ENCODE peak calls at places on chromosomes 13 and 19, in five cellular contexts. One of them, this sample, is unnamed.

GRCh38 chr13:51681037-51681678 is 96.9 kb downstream of the WDFY2 start:
- DNase-seq in breast epithelium: no peak
- DNase-seq in upper lobe of left lung: no peak
- DNase-seq in cardiac muscle cell: no peak
- DNase-seq in mammary epithelial cell: peak
- DNase-seq in this sample: peak

GRCh38 chr19:32649751-32650150 is 25.2 kb downstream of the ANKRD27 start:
- DNase-seq in breast epithelium: no peak
- DNase-seq in upper lobe of left lung: no peak
- DNase-seq in cardiac muscle cell: no peak
- DNase-seq in mammary epithelial cell: no peak
- DNase-seq in this sample: no peak

GRCh38 chr19:32067686-32068085 is 277.7 kb upstream of the ZNF507 start:
- DNase-seq in breast epithelium: no peak
- DNase-seq in upper lobe of left lung: no peak
- DNase-seq in cardiac muscle cell: no peak
- DNase-seq in mammary epithelial cell: no peak
- DNase-seq in this sample: no peak

GRCh38 chr19:45451181-45451849 is 16.5 kb upstream of the FOSB start:
- DNase-seq in breast epithelium: peak
- DNase-seq in upper lobe of left lung: no peak
- DNase-seq in cardiac muscle cell: no peak
- DNase-seq in mammary epithelial cell: peak
- DNase-seq in this sample: peak

GRCh38 chr13:105814219-105814901 is 721.1 kb downstream of the EFNB2 start:
- DNase-seq in breast epithelium: no peak
- DNase-seq in upper lobe of left lung: no peak
- DNase-seq in cardiac muscle cell: no peak
- DNase-seq in mammary epithelial cell: peak
- DNase-seq in this sample: peak

GRCh38 chr19:3520166-3521103 is 14.3 kb downstream of the FZR1 start:
- DNase-seq in breast epithelium: peak
- DNase-seq in upper lobe of left lung: no peak
- DNase-seq in cardiac muscle cell: peak
- DNase-seq in mammary epithelial cell: peak
- DNase-seq in this sample: peak

GRCh38 chr13:20616059-20616797 is 49.3 kb downstream of the IFT88 start:
- DNase-seq in breast epithelium: no peak
- DNase-seq in upper lobe of left lung: no peak
- DNase-seq in cardiac muscle cell: no peak
- DNase-seq in mammary epithelial cell: peak
- DNase-seq in this sample: peak

GRCh38 chr13:38697628-38698333 is 10.9 kb downstream of the FREM2 start:
- DNase-seq in breast epithelium: no peak
- DNase-seq in upper lobe of left lung: peak
- DNase-seq in cardiac muscle cell: peak
- DNase-seq in mammary epithelial cell: peak
- DNase-seq in this sample: no peak

GRCh38 chr19:2561221-2561620 is 85.3 kb downstream of the GADD45B start:
- DNase-seq in breast epithelium: no peak
- DNase-seq in upper lobe of left lung: no peak
- DNase-seq in cardiac muscle cell: no peak
- DNase-seq in mammary epithelial cell: no peak
- DNase-seq in this sample: no peak

DNA sequence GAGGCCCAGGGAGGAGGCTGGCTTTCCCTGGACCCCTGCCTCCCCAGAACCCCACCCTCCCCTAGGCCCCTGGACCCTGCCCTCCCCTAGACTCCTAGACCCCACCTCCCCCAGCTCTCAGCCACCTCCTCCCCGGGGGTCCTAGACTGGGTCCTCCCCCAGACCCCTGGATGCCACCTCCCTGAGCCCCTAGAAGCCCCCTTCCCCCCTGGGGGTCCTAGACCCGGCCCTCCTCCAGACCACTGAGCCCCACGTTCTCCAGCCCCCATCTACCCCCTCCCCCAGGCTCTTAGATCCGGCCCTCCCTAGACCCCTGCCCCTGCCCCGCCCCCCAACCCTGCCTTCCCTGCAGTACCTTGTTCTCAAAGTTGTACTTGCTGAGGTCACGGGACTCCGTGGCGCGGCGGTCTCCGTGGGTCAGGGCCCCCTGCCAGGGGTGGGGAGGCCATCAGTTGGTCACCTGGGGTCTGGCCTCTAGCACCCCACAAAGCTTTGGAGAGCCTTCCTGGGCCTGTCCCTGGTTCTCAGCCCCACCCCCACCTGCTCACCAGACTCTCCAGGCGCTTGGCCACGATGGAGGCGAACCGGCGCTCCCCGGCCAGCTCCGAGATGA is 8.0 kb downstream of the GPX4 start:
- DNase-seq in breast epithelium: no peak
- DNase-seq in upper lobe of left lung: no peak
- DNase-seq in cardiac muscle cell: no peak
- DNase-seq in mammary epithelial cell: no peak
- DNase-seq in this sample: no peak
- H3K27ac ChIP-seq in breast epithelium: peak
- H3K27ac ChIP-seq in upper lobe of left lung: peak
- H3K27ac ChIP-seq in cardiac muscle cell: no peak
- H3K27ac ChIP-seq in mammary epithelial cell: no peak
- H3K27ac ChIP-seq in this sample: no peak

DNA sequence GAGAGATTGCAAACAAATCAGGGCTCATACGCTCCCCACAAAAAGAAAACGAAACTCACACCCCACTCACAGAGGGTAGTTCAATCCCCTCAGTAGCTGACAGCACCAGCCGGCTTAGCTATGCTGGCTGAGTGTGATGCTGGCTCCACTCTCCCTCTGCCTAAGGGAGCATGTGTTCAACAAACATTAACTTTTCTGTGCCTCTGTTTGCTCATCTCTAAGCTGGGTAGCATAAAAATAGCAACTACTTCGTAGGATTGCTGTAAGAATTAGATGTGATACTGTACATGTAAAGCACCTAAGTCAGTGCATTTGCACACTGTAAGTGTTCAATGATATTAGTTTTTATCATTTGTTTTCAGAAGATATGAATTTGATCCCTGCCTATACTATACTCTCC is 282.5 kb downstream of the FOXO1 start:
- DNase-seq in breast epithelium: no peak
- DNase-seq in upper lobe of left lung: no peak
- DNase-seq in cardiac muscle cell: no peak
- DNase-seq in mammary epithelial cell: no peak
- DNase-seq in this sample: no peak
- H3K27ac ChIP-seq in breast epithelium: no peak
- H3K27ac ChIP-seq in upper lobe of left lung: no peak
- H3K27ac ChIP-seq in cardiac muscle cell: no peak
- H3K27ac ChIP-seq in mammary epithelial cell: no peak
- H3K27ac ChIP-seq in this sample: no peak

DNA sequence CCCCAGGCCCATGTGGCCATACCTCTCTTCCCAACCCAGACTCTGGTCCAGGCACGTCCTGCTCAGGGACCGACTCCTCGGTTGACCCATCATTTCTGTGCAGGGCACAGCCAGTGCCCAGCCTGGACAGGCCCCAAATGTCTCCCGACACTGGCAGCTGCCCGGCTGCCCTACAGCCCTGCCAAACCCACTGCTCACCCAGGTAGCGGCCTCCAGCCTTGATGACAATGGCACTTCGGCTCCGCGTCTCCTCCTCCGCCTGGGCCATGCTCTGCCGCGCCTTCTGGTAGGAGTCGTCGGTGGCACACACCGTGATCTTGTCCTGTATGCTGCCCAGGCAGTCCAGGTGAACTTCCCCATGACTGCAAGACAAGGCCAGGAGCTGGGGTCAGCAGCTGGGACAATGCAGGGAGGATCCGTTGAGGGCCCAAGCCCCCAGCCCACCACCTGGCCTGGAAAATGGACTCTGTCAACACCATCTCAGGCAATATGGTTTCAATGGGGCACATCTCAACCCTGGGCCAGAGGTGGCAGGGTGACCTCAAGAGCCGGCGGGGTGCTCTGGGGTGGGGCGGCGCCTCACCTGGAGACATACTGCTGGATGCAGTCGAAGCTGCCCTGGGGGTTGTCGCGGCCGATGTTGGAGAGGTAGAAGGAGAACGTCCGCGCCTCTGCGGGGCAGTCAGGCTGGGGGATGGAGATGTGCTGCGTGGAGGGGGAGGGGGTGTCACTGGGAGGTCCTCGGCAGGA is 27.5 kb upstream of the ISYNA1 start:
- DNase-seq in breast epithelium: no peak
- DNase-seq in upper lobe of left lung: no peak
- DNase-seq in cardiac muscle cell: no peak
- DNase-seq in mammary epithelial cell: no peak
- DNase-seq in this sample: no peak
- H3K27ac ChIP-seq in breast epithelium: peak
- H3K27ac ChIP-seq in upper lobe of left lung: peak
- H3K27ac ChIP-seq in cardiac muscle cell: no peak
- H3K27ac ChIP-seq in mammary epithelial cell: no peak
- H3K27ac ChIP-seq in this sample: peak

DNA sequence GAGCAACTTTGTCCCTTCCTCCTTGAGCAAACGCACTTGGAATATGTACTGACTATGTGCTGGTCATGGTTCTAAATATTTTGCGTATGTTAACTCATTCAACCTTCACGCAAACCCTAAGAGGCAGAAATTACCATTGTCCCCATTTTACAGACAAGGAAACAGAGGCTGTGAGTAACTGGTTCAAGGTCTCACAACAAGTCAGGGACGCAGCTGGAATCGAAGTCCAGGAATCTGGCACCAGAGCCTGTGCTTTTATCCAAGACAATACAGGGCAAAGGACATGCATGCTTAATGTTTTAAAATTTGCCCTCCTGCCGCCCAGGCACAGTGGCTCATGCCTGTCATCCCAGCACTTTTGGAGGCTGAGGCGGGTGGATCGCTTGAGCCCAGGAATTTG is 5.1 kb downstream of the FXYD5 start:
- DNase-seq in breast epithelium: no peak
- DNase-seq in upper lobe of left lung: no peak
- DNase-seq in cardiac muscle cell: no peak
- DNase-seq in mammary epithelial cell: no peak
- DNase-seq in this sample: no peak
- H3K27ac ChIP-seq in breast epithelium: no peak
- H3K27ac ChIP-seq in upper lobe of left lung: no peak
- H3K27ac ChIP-seq in cardiac muscle cell: no peak
- H3K27ac ChIP-seq in mammary epithelial cell: no peak
- H3K27ac ChIP-seq in this sample: no peak

GRCh38 chr13:98468352-98468751 is 108.6 kb downstream of the STK24 start:
- DNase-seq in breast epithelium: no peak
- DNase-seq in upper lobe of left lung: no peak
- DNase-seq in cardiac muscle cell: peak
- DNase-seq in mammary epithelial cell: no peak
- DNase-seq in this sample: no peak

GRCh38 chr13:98468929-98469328 is 108.0 kb downstream of the STK24 start:
- DNase-seq in breast epithelium: no peak
- DNase-seq in upper lobe of left lung: no peak
- DNase-seq in cardiac muscle cell: no peak
- DNase-seq in mammary epithelial cell: no peak
- DNase-seq in this sample: no peak

GRCh38 chr13:98466634-98467236 is 110.2 kb downstream of the STK24 start:
- DNase-seq in breast epithelium: no peak
- DNase-seq in upper lobe of left lung: no peak
- DNase-seq in cardiac muscle cell: peak
- DNase-seq in mammary epithelial cell: no peak
- DNase-seq in this sample: no peak

GRCh38 chr13:98470920-98471319 is 106.0 kb downstream of the STK24 start:
- DNase-seq in breast epithelium: no peak
- DNase-seq in upper lobe of left lung: no peak
- DNase-seq in cardiac muscle cell: no peak
- DNase-seq in mammary epithelial cell: no peak
- DNase-seq in this sample: no peak

DNA sequence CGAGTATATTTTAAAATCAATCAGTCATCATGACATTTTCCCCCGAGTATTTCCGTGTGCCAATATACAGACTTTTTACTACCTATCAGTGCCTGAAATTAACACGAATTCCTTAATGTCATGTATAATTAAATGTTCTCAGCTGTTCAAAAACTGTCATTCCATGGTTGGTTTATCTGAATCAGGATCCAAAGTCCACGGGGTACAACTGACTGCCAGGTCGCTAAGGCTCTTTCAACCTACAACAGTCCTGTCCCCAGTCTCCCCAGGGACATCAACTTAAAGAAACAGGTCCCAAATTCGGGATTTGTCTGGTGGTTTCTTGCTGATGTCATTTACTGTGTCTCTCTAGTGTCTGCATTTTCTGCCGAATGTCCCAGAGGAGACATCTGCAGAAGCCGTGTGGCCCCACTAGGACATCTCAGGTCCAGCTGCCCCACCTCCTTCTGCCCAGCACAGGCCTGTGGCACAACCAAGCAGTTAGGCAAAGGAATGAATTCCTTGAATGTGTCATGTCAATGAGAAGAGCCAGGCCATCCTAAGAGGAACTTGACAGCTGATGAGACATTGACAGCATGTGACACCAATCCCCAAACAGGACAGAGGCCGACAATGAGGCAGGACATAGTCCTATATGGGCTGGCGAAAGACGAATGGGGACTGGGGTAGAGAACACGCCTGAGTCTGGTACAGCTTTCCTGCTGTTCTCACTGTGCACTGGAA is 109.5 kb downstream of the STK24 start:
- DNase-seq in breast epithelium: no peak
- DNase-seq in upper lobe of left lung: no peak
- DNase-seq in cardiac muscle cell: no peak
- DNase-seq in mammary epithelial cell: no peak
- DNase-seq in this sample: no peak
- H3K27ac ChIP-seq in breast epithelium: no peak
- H3K27ac ChIP-seq in upper lobe of left lung: no peak
- H3K27ac ChIP-seq in cardiac muscle cell: peak
- H3K27ac ChIP-seq in mammary epithelial cell: no peak
- H3K27ac ChIP-seq in this sample: no peak

GRCh38 chr19:40583283-40583682 is 6.6 kb downstream of the SHKBP1 start:
- DNase-seq in breast epithelium: no peak
- DNase-seq in upper lobe of left lung: no peak
- DNase-seq in cardiac muscle cell: no peak
- DNase-seq in mammary epithelial cell: no peak
- DNase-seq in this sample: no peak

GRCh38 chr19:40585241-40585640 is 8.6 kb downstream of the SHKBP1 start:
- DNase-seq in breast epithelium: no peak
- DNase-seq in upper lobe of left lung: no peak
- DNase-seq in cardiac muscle cell: no peak
- DNase-seq in mammary epithelial cell: no peak
- DNase-seq in this sample: no peak

GRCh38 chr19:40582467-40582866 is 5.8 kb downstream of the SHKBP1 start:
- DNase-seq in breast epithelium: no peak
- DNase-seq in upper lobe of left lung: no peak
- DNase-seq in cardiac muscle cell: no peak
- DNase-seq in mammary epithelial cell: no peak
- DNase-seq in this sample: no peak

GRCh38 chr19:40585677-40586422 is 9.2 kb downstream of the SHKBP1 start:
- DNase-seq in breast epithelium: no peak
- DNase-seq in upper lobe of left lung: peak
- DNase-seq in cardiac muscle cell: no peak
- DNase-seq in mammary epithelial cell: peak
- DNase-seq in this sample: no peak

GRCh38 chr19:40584007-40584406 is 7.3 kb downstream of the SHKBP1 start:
- DNase-seq in breast epithelium: no peak
- DNase-seq in upper lobe of left lung: no peak
- DNase-seq in cardiac muscle cell: no peak
- DNase-seq in mammary epithelial cell: no peak
- DNase-seq in this sample: no peak
- H3K27ac ChIP-seq in breast epithelium: no peak
- H3K27ac ChIP-seq in upper lobe of left lung: no peak
- H3K27ac ChIP-seq in cardiac muscle cell: no peak
- H3K27ac ChIP-seq in mammary epithelial cell: no peak
- H3K27ac ChIP-seq in this sample: no peak